ENCODE peak calls at places on chromosomes 6 and 20, in four cellular contexts. H is A549, A is H1, X is K562. Y is an unnamed sample.

GRCh38 chr6:3999800-4000661 is 78.9 kb downstream of the FAM217A start:
- DNase-seq in H (no peak), A (no peak), X (no peak), Y (no peak)

GRCh38 chr20:37902504-37903313 is at the start of gene VSTM2L:
- DNase-seq in H (peak), A (no peak), X (peak), Y (peak)

GRCh38 chr6:108452725-108453195 is 108.0 kb upstream of the FOXO3 start:
- DNase-seq in H (no peak), A (no peak), X (no peak), Y (no peak)

GRCh38 chr20:46077642-46078305 is 12.0 kb downstream of the NCOA5 start:
- DNase-seq in H (no peak), A (no peak), X (no peak), Y (no peak)

GRCh38 chr6:119129968-119130484 is 51.6 kb upstream of the FAM184A start:
- DNase-seq in H (no peak), A (no peak), X (peak), Y (peak)

GRCh38 chr6:118902731-118903130 is 8.8 kb downstream of the ASF1A start:
- DNase-seq in H (no peak), A (no peak), X (no peak), Y (no peak)

GRCh38 chr6:24900917-24901697 is 34.7 kb downstream of the RIPOR2 start:
- DNase-seq in H (no peak), A (no peak), X (no peak), Y (no peak)

GRCh38 chr6:62285612-62286469 is at the start of gene KHDRBS2:
- DNase-seq in H (peak), A (peak), X (no peak), Y (peak)

GRCh38 chr6:34992353-34992752 is 103.3 kb downstream of the ANKS1A start:
- DNase-seq in H (no peak), A (no peak), X (no peak), Y (no peak)

GRCh38 chr20:57666834-57667157 is 43.0 kb downstream of the PMEPA1 start:
- DNase-seq in H (no peak), A (no peak), X (no peak), Y (no peak)

GRCh38 chr20:25280051-25280573 is 32.2 kb downstream of the PYGB start:
- DNase-seq in H (no peak), A (peak), X (no peak), Y (peak)

GRCh38 chr20:45174434-45175364 is at the start of gene PI3:
- DNase-seq in H (no peak), A (no peak), X (no peak), Y (no peak)

GRCh38 chr20:44460795-44461141 is 14.9 kb upstream of the TTPAL start:
- DNase-seq in H (peak), A (no peak), X (peak), Y (peak)

GRCh38 chr6:169225887-169226286 is 27.8 kb downstream of the THBS2 start:
- DNase-seq in H (no peak), A (no peak), X (no peak), Y (no peak)

GRCh38 chr6:1986454-1987243 is 258.8 kb downstream of the GMDS start:
- DNase-seq in H (no peak), A (no peak), X (no peak), Y (no peak)

GRCh38 chr6:113596477-113596876 is 260.7 kb upstream of the MARCKS start:
- DNase-seq in H (no peak), A (no peak), X (no peak), Y (no peak)

GRCh38 chr6:48048460-48049146 is 62.4 kb downstream of the PTCHD4 start:
- DNase-seq in H (no peak), A (no peak), X (no peak), Y (no peak)

GRCh38 chr20:38210741-38211140 is 45.7 kb upstream of the TGM2 start:
- DNase-seq in H (no peak), A (no peak), X (peak), Y (no peak)

GRCh38 chr20:58550661-58551060 is 35.5 kb upstream of the APCDD1L start:
- DNase-seq in H (no peak), A (peak), X (peak), Y (peak)

GRCh38 chr6:141562801-141563763 is 569.6 kb upstream of the GJE1 start:
- DNase-seq in H (peak), A (no peak), X (peak), Y (peak)

GRCh38 chr6:139648430-139649000 is 274.1 kb upstream of the CITED2 start:
- DNase-seq in H (no peak), A (no peak), X (peak), Y (no peak)

GRCh38 chr6:5537967-5538366 is 276.7 kb downstream of the FARS2 start:
- DNase-seq in H (no peak), A (no peak), X (no peak), Y (no peak)

GRCh38 chr6:38307730-38308129 is 332.0 kb downstream of the BTBD9 start:
- DNase-seq in H (no peak), A (no peak), X (no peak), Y (peak)

GRCh38 chr6:128156315-128157111 is 255.7 kb upstream of the THEMIS start:
- DNase-seq in H (no peak), A (no peak), X (no peak), Y (no peak)

GRCh38 chr6:128155826-128156225 is 255.0 kb upstream of the THEMIS start:
- DNase-seq in H (no peak), A (no peak), X (no peak), Y (no peak)

GRCh38 chr6:128161839-128162238 is 261.0 kb upstream of the THEMIS start:
- DNase-seq in H (no peak), A (no peak), X (no peak), Y (no peak)

GRCh38 chr6:128161263-128161662 is 260.4 kb upstream of the THEMIS start:
- DNase-seq in H (no peak), A (no peak), X (no peak), Y (no peak)

DNA sequence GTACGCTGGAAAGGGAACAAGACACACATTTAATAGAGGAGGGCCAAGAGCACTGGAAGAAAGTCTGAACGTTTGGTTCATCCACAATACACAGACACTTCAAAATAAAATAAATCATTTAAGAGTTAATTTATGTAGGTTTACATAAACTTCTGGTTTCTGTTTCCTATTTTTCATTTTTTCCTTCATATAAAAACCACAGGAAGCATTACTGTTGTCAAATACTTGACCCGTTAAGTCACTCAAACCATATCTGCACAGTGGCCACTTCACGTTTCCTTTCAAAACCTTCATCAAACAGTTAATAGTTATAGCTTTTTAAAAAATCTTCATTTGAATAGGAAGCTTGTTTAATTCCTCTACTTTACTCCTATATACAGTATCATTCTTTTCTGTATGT is 257.6 kb upstream of the THEMIS start:
- DNase-seq in H (no peak), A (no peak), X (no peak), Y (no peak)
- TF ChIP-seq RAD21 in H (no peak), A (no peak), X (no peak), Y (no peak)

GRCh38 chr20:40855269-40855668 is 166.2 kb upstream of the MAFB start:
- DNase-seq in H (no peak), A (no peak), X (no peak), Y (no peak)

GRCh38 chr20:40861427-40862008 is 167.1 kb upstream of the TOP1 start:
- DNase-seq in H (no peak), A (no peak), X (no peak), Y (no peak)

GRCh38 chr20:40860487-40860902 is 168.1 kb upstream of the TOP1 start:
- DNase-seq in H (no peak), A (no peak), X (no peak), Y (no peak)

GRCh38 chr20:40856653-40857052 is 167.6 kb upstream of the MAFB start:
- DNase-seq in H (no peak), A (no peak), X (no peak), Y (no peak)
- TF ChIP-seq CHD2 in H (no peak), A (no peak), X (no peak), Y (no peak)

GRCh38 chr6:75850026-75850385 is 101.0 kb downstream of the MYO6 start:
- DNase-seq in H (no peak), A (no peak), X (no peak), Y (no peak)

GRCh38 chr6:75856902-75857301 is 107.9 kb downstream of the MYO6 start:
- DNase-seq in H (no peak), A (no peak), X (no peak), Y (no peak)

GRCh38 chr6:75853796-75854195 is 104.8 kb downstream of the MYO6 start:
- DNase-seq in H (no peak), A (no peak), X (no peak), Y (no peak)

GRCh38 chr6:75852721-75853120 is 103.7 kb downstream of the MYO6 start:
- DNase-seq in H (no peak), A (no peak), X (no peak), Y (no peak)

DNA sequence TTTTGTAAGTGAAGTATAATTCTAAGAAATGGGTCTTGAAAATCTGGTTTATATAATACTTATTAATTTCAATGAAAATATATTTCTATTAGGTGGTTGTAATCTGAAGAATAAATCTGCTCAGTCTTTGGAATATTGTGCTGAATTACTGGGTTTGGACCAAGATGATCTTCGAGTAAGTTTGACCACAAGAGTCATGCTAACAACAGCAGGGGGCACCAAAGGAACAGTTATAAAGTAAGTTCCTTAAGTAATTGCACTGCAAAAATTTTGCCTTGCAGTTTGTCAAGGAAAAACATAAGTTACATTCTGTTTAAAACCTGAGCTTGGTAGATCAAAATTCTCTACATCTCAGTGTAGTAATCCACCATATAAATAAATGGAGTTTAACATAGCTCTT is 106.0 kb downstream of the MYO6 start:
- DNase-seq in H (peak), A (no peak), X (peak), Y (peak)
- TF ChIP-seq RAD21 in H (peak), A (peak), X (no peak), Y (peak)

GRCh38 chr6:56652994-56653393 is 10.3 kb upstream of the DST start:
- DNase-seq in H (no peak), A (no peak), X (no peak), Y (no peak)
- TF ChIP-seq CHD2 in H (no peak), A (no peak), X (no peak), Y (no peak)

GRCh38 chr6:33609444-33610034 is 11.6 kb upstream of the ITPR3 start:
- DNase-seq in H (no peak), A (no peak), X (no peak), Y (no peak)

GRCh38 chr6:33610057-33610456 is 11.1 kb upstream of the ITPR3 start:
- DNase-seq in H (no peak), A (no peak), X (no peak), Y (no peak)

GRCh38 chr6:33613146-33613793 is 7.9 kb upstream of the ITPR3 start:
- DNase-seq in H (no peak), A (no peak), X (no peak), Y (no peak)

GRCh38 chr6:33609019-33609418 is 12.1 kb upstream of the ITPR3 start:
- DNase-seq in H (no peak), A (no peak), X (no peak), Y (no peak)

DNA sequence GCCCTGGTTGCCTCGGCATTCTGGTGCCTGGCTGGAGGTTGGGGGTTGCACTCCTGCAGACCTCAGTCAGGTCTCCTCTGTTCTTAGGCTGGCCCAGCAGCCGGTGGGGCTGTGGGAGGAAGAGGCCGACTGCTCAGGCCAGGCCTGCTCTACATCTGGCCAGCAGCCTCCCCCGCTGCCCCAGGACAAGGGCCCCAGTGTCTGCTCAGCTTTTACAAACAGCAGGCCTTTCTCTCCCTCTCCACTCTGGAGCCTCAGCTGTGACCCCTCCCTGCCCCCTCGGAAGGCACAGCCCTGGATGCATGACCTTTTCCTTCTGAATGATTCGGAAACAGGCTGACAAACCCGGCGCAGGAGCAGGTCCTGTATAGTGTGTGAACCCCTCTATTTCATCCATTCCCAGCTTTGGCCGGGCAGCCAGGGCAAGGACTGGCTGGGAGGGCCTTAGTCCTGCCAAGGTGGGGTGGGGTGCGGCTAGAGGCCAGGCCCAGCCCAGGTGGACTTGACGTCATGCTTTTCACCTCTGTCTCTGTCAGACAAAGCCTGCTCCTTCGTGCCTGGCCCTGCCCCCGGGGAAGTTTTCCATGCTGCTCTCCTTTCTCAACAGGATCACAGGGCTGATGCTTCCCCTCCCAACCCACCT is 10.2 kb upstream of the ITPR3 start:
- DNase-seq in H (no peak), A (peak), X (no peak), Y (peak)
- TF ChIP-seq RAD21 in H (no peak), A (no peak), X (no peak), Y (no peak)

GRCh38 chr6:85404497-85405174 is 45.2 kb upstream of the NT5E start:
- DNase-seq in H (peak), A (no peak), X (no peak), Y (no peak)

GRCh38 chr6:85403331-85404015 is 46.4 kb upstream of the NT5E start:
- DNase-seq in H (no peak), A (no peak), X (no peak), Y (no peak)

GRCh38 chr6:85406641-85407075 is 43.2 kb upstream of the NT5E start:
- DNase-seq in H (no peak), A (no peak), X (no peak), Y (no peak)

GRCh38 chr6:85405853-85406198 is 44.1 kb upstream of the NT5E start:
- DNase-seq in H (no peak), A (no peak), X (no peak), Y (no peak)

DNA sequence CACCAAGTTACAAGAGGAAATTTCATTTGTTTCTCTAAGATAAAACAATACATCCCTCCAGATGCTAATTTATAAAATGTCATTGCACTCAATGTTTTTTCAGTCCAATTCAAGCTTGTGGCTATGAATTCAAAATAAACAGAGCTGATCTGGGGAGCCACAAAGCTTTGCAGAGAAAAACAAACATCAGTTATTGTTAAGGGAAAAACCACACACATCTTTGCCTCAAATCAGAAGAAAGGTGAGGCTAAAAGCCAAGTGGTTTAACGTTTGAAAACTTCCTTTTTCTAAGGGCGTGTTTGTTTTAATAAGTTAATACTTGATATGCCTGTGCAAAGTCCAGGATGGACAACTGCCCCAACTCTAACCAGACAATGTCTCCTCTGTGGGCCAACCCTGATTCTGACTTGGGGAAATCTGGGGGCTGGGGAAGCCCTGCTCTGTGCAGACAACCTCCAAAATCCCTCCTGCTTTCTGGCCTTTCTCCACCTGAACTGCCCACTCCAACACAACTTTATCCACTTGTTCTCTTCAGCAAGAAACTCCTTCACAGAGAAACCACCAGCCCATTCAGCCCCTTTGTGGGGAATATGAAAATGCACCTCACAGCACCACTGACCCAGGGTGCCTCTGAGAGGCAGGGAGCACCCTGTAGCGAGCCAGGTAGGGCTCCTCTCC is 44.6 kb upstream of the NT5E start:
- DNase-seq in H (peak), A (no peak), X (no peak), Y (no peak)
- TF ChIP-seq CHD2 in H (no peak), A (no peak), X (no peak), Y (no peak)

DNA sequence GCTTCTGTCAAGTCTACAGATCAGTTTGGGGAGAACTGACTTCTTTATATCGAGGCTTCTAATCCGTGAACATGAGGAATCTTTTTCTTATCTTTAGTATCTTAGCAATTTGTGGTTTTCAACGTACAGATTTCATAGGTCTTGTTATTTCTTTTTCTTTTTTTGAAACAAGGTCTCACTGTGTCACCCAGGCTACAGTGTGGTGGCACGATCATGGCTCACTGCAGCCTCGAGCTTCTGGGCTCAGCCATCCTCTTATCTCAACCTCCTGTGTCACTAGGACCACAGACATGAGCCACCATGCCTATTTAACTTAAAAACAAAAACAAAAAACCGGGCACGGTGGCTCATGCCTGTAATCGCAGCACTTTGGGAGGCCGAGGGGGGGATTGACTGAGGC is 29.3 kb downstream of the DNAJC5 start:
- DNase-seq in H (no peak), A (no peak), X (no peak), Y (no peak)
- TF ChIP-seq RAD21 in H (no peak), A (no peak), X (no peak), Y (no peak)

DNA sequence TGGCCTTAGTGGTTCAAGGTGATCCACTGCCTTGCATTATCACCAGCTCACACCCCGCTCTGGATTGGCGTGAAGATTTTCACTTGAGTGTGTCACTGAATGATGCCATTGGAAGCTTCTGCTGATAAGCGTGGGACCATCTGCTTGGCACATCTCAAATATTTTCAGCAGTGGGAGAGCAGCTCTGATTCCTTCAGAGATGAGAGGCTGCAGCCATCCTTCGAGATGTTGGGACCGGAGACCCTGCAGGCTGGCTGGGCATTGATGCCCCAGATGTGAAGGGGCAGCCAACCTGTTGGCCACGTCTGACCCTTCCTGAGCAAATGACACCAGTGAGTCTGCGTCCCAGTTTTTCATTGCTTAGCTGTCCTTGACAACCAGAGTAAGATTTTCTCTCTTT is at the start of gene MAS1:
- DNase-seq in H (no peak), A (no peak), X (no peak), Y (no peak)
- TF ChIP-seq CHD2 in H (no peak), A (no peak), X (no peak), Y (no peak)

DNA sequence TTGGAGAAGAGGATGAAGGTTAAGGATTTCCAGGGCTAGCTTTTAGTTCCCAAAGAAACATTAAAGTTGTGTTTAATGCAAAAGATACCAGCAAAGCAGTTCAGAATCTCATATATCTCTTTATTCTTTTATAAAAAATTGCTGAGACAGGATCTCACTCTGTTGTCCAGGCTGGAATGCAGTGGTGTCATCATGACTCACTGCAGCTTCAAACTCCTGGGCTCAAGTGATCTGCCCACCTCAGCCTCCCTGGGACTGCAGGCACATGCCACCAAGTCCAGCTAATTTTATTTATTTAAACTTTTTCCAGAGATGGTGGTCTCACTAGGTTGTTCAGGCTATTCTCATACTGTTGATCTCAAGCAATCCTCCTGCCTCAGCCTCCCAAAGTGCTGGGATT is 41.1 kb upstream of the CAP2 start:
- DNase-seq in H (no peak), A (no peak), X (no peak), Y (no peak)
- TF ChIP-seq RAD21 in H (no peak), A (no peak), X (no peak), Y (no peak)

DNA sequence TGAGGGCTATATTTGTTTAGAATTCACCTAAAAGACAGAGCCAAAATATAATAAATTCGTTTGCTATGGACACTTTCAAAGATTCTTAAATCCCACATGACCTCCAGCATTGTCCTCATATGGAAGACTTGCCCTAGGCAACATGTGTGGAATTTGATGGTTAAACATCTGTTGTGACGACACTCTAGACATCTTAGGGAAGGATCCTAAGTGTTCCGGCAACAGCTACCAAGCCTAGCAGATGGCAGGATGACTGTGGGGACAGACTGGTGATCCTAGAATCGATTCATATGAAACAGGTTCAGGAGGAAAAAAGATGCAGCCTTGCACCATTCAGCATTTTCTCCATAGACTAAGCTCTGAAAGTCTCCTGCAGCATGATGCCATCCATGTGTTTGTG is 77.6 kb upstream of the BACH2 start:
- DNase-seq in H (no peak), A (no peak), X (no peak), Y (no peak)
- TF ChIP-seq CHD2 in H (no peak), A (no peak), X (no peak), Y (no peak)

Y was measured in SK-N-SH.